ENCODE peak calls at places on chromosomes 12 and 14, in seven cellular contexts. K, Q, X, O, N, F and M are unnamed samples.

GRCh38 chr14:103483600-103483999 is 39.0 kb downstream of the CKB start:
- DNase-seq in F (peak; percentile 27), K (no peak), X (no peak), O (peak; percentile 68), Q (no peak), N (no peak), M (peak; percentile 34)

GRCh38 chr14:21268612-21269251 is 510 bp downstream of the HNRNPC start:
- DNase-seq in K (no peak), Q (peak; percentile 25), O (peak; percentile 73), X (no peak), F (no peak), N (peak; percentile 42), M (no peak)

GRCh38 chr14:87567926-87568325 is 425.1 kb downstream of the GALC start:
- DNase-seq in Q (no peak), N (no peak), F (no peak), O (no peak), K (no peak), X (no peak), M (no peak)

GRCh38 chr12:96401061-96401871 is 1.0 kb upstream of the CDK17 start:
- DNase-seq in F (no peak), Q (peak; percentile 9), X (no peak), O (peak; percentile 92), K (no peak), N (no peak), M (no peak)

GRCh38 chr12:89883630-89884364 is 175.2 kb upstream of the ATP2B1 start:
- DNase-seq in N (no peak), Q (no peak), O (peak; percentile 70), K (no peak), X (peak; percentile 59), F (no peak), M (no peak)

GRCh38 chr14:52473557-52473956 is 78.7 kb downstream of the TXNDC16 start:
- DNase-seq in O (peak; percentile 71), X (no peak), N (no peak), K (no peak), F (no peak), Q (peak; percentile 4), M (no peak)

GRCh38 chr12:109770861-109771670 is 57.4 kb downstream of the FAM222A start:
- DNase-seq in K (peak; percentile 39), Q (no peak), O (no peak), F (peak; percentile 46), X (peak; percentile 23), N (no peak), M (no peak)

GRCh38 chr12:133236556-133236955 is 879 bp upstream of the ANHX start:
- DNase-seq in K (peak; percentile 13), X (no peak), F (no peak), Q (no peak), N (no peak), O (no peak), M (no peak)

GRCh38 chr12:76644950-76645349 is 85.4 kb upstream of the OSBPL8 start:
- DNase-seq in Q (no peak), O (no peak), F (no peak), K (no peak), N (no peak), X (peak; percentile 43), M (no peak)

GRCh38 chr14:100866666-100867630 is 36.6 kb downstream of the RTL1 start:
- DNase-seq in Q (no peak), X (no peak), F (peak; percentile 35), K (peak; percentile 48), N (no peak), O (no peak), M (no peak)

GRCh38 chr12:13044002-13044858 is at the start of gene FAM234B:
- DNase-seq in K (peak; percentile 85), X (peak; percentile 87), O (peak; percentile 73), N (peak; percentile 79), F (peak; percentile 91), Q (peak; percentile 81), M (peak; percentile 62)

GRCh38 chr12:62866451-62867082 is 68.4 kb downstream of the PPM1H start:
- DNase-seq in O (peak; percentile 69), Q (peak; percentile 59), K (no peak), X (peak; percentile 52), N (no peak), F (no peak), M (no peak)

GRCh38 chr14:56821807-56822615 is 11.7 kb upstream of the OTX2 start:
- DNase-seq in Q (peak; percentile 36), O (no peak), X (no peak), N (no peak), K (no peak), F (no peak), M (no peak)

GRCh38 chr14:22184157-22185025 is 404.6 kb downstream of the DAD1 start:
- DNase-seq in O (no peak), X (no peak), Q (peak; percentile 15), N (no peak), K (no peak), F (no peak), M (no peak)

GRCh38 chr12:3170423-3171194 is 93.4 kb downstream of the TSPAN9 start:
- DNase-seq in X (no peak), K (no peak), N (no peak), F (no peak), O (peak; percentile 88), Q (peak; percentile 5), M (no peak)

GRCh38 chr12:123621101-123621500 is 12.4 kb downstream of the EIF2B1 start:
- DNase-seq in X (no peak), N (no peak), Q (no peak), F (no peak), O (no peak), K (no peak), M (no peak)

GRCh38 chr14:60722163-60722835 is 1.9 kb downstream of the SIX4 start:
- DNase-seq in K (peak; percentile 68), Q (peak; percentile 71), F (no peak), X (peak; percentile 72), O (peak; percentile 44), N (peak; percentile 72), M (no peak)

GRCh38 chr12:68932701-68933563 is at the start of gene CPM:
- DNase-seq in N (peak; percentile 51), O (peak; percentile 49), Q (peak; percentile 84), F (peak; percentile 76), K (peak; percentile 78), X (peak; percentile 77), M (no peak)

GRCh38 chr12:123767613-123768012 is 5.5 kb downstream of the DNAH10 start:
- DNase-seq in O (no peak), X (no peak), F (no peak), K (no peak), Q (no peak), N (no peak), M (no peak)

GRCh38 chr12:57521475-57522018 is 1.1 kb upstream of the MBD6 start:
- DNase-seq in X (peak; percentile 82), O (no peak), F (no peak), Q (peak; percentile 64), K (peak; percentile 76), N (peak; percentile 53), M (no peak)
- TF ChIP-seq CTCF in X (no peak), O (no peak), F (no peak), Q (no peak), K (no peak), N (no peak), M (no peak)

GRCh38 chr14:99190696-99191662 is 81.0 kb downstream of the BCL11B start:
- DNase-seq in K (no peak), O (no peak), X (no peak), Q (no peak), F (no peak), N (no peak), M (no peak)
- TF ChIP-seq CTCF in K (no peak), O (no peak), X (no peak), Q (no peak), F (no peak), N (no peak), M (no peak)

DNA sequence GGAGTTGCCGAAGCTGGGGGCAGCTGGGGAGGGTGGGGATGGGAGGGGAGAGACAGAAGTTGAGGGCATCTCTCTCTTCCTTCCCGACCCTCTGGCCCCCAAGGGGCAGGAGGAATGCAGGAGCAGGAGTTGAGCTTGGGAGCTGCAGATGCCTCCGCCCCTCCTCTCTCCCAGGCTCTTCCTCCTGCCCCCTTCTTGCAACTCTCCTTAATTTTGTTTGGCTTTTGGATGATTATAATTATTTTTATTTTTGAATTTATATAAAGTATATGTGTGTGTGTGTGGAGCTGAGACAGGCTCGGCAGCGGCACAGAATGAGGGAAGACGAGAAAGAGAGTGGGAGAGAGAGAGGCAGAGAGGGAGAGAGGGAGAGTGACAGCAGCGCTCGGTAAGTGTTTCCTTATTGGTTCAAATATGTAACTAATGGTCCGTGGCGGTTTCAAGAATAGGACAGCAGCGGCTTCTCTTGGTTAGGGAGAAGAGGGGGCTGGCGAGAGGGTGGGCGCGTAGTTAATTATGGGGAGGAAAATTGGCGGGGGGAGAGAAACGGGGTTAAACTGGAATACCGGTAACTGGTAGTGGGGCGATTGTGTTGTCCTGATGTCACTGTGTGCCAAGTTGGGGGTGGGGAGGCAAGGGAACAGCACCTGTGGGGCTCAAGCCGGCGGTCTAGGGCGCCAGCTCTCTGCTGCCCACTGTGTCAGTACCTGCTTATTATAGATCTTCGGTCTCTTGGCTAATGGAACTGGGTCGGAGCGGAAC is 8.4 kb downstream of the HOXC8 start:
- DNase-seq in Q (peak; percentile 46), N (no peak), X (peak; percentile 68), F (no peak), K (peak; percentile 80), O (no peak), M (no peak)
- TF ChIP-seq CTCF in Q (no peak), N (no peak), X (no peak), F (no peak), K (no peak), O (no peak), M (no peak)

GRCh38 chr12:120238839-120239445 is 26.6 kb downstream of the PXN start:
- DNase-seq in N (no peak), Q (no peak), O (no peak), X (no peak), K (no peak), F (no peak), M (no peak)

GRCh38 chr12:120236124-120236398 is 29.5 kb downstream of the PXN start:
- DNase-seq in K (no peak), X (no peak), F (no peak), Q (no peak), N (no peak), O (no peak), M (no peak)

GRCh38 chr12:120238224-120238616 is 27.3 kb downstream of the PXN start:
- DNase-seq in X (no peak), Q (no peak), K (no peak), O (no peak), N (no peak), F (no peak), M (no peak)

GRCh38 chr12:120234643-120235368 is 30.7 kb downstream of the PXN start:
- DNase-seq in X (peak; percentile 81), Q (peak; percentile 80), N (peak; percentile 58), K (peak; percentile 96), O (peak; percentile 96), F (peak; percentile 95), M (peak; percentile 57)

DNA sequence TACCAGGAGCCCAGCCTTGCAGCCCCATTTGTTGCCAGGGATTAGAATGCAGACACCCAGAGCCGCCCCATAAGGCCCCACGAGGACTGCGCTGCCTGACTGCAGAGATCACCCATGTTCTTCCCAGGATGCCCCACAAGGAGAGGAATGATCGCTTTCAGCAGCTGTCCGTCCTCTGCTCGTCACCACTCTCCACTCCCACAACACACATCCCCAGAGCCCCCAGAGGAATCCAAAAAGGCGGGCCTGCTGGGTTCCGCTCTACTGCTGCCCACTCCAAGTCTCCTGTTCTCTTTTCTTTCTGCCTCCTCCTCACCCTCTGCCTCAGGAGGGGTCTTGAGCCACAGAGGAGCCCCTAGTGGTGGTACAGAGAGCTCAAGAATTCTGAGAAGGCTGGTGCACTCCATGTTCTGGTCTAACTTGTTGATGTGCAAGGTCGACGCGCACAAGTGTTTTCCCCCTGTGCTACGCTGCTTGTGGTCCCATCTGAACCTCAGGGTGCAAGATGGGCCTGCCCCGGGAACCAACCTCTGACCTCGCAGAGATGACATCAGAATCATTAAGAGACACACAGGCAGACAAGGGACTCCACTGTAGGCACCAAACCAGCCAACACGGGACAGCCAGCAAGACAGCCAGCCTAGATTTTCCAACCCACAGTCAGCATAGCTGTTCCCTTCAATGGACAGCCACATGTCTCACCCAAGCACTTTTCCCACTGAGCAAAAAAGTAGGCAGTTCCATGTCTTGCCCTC is 30.0 kb downstream of the PXN start:
- DNase-seq in N (no peak), O (no peak), K (no peak), X (peak; percentile 72), Q (no peak), F (no peak), M (no peak)
- TF ChIP-seq CTCF in N (no peak), O (peak; percentile 36), K (no peak), X (peak; percentile 62), Q (peak; percentile 40), F (no peak), M (no peak)